ENCODE peak calls at places on chromosomes 11 and 22, in four cellular contexts. One of them, this sample, is unnamed.

GRCh38 chr11:111586305-111586915 is 15.8 kb upstream of the SIK2 start:
- DNase-seq in GM12865: peak
- DNase-seq in uterus: no peak
- DNase-seq in kidney epithelial cell: no peak
- DNase-seq in this sample: peak

GRCh38 chr11:66850588-66851250 is 6.1 kb upstream of the LRFN4 start:
- DNase-seq in uterus: no peak
- DNase-seq in kidney epithelial cell: no peak
- DNase-seq in GM12865: no peak
- DNase-seq in this sample: no peak

GRCh38 chr11:62001450-62002178 is 34.2 kb upstream of the FTH1 start:
- DNase-seq in kidney epithelial cell: no peak
- DNase-seq in GM12865: no peak
- DNase-seq in uterus: peak
- DNase-seq in this sample: peak

GRCh38 chr11:20564811-20565210 is 34.6 kb upstream of the SLC6A5 start:
- DNase-seq in kidney epithelial cell: no peak
- DNase-seq in GM12865: no peak
- DNase-seq in uterus: no peak
- DNase-seq in this sample: no peak

GRCh38 chr11:2306971-2307732 is 5.3 kb downstream of the TSPAN32 start:
- DNase-seq in GM12865: no peak
- DNase-seq in kidney epithelial cell: no peak
- DNase-seq in uterus: peak
- DNase-seq in this sample: no peak

GRCh38 chr11:76648061-76648460 is 22.5 kb downstream of the LRRC32 start:
- DNase-seq in uterus: no peak
- DNase-seq in kidney epithelial cell: no peak
- DNase-seq in GM12865: no peak
- DNase-seq in this sample: no peak

GRCh38 chr22:46104170-46104880 is 46.0 kb upstream of the PPARA start:
- DNase-seq in uterus: no peak
- DNase-seq in GM12865: no peak
- DNase-seq in kidney epithelial cell: no peak
- DNase-seq in this sample: no peak

GRCh38 chr11:18463439-18463838 is 7.8 kb downstream of the LDHAL6A start:
- DNase-seq in kidney epithelial cell: no peak
- DNase-seq in GM12865: peak
- DNase-seq in uterus: no peak
- DNase-seq in this sample: no peak

GRCh38 chr22:39594411-39594810 is 23.9 kb downstream of the CACNA1I start:
- DNase-seq in kidney epithelial cell: no peak
- DNase-seq in uterus: no peak
- DNase-seq in GM12865: no peak
- DNase-seq in this sample: no peak

GRCh38 chr11:70410276-70410675 is 11.9 kb downstream of the CTTN start:
- DNase-seq in GM12865: no peak
- DNase-seq in uterus: no peak
- DNase-seq in kidney epithelial cell: no peak
- DNase-seq in this sample: no peak

GRCh38 chr11:8328848-8329330 is 65.2 kb upstream of the LMO1 start:
- DNase-seq in kidney epithelial cell: peak
- DNase-seq in uterus: peak
- DNase-seq in GM12865: peak
- DNase-seq in this sample: peak

GRCh38 chr11:692824-693414 is 2.1 kb downstream of the DEAF1 start:
- DNase-seq in uterus: no peak
- DNase-seq in GM12865: peak
- DNase-seq in kidney epithelial cell: no peak
- DNase-seq in this sample: no peak

GRCh38 chr11:15123849-15124248 is 9.1 kb downstream of the INSC start:
- DNase-seq in kidney epithelial cell: peak
- DNase-seq in GM12865: no peak
- DNase-seq in uterus: no peak
- DNase-seq in this sample: peak

GRCh38 chr22:22703715-22704114 is 59.3 kb downstream of the GGTLC2 start:
- DNase-seq in kidney epithelial cell: no peak
- DNase-seq in GM12865: no peak
- DNase-seq in uterus: no peak
- DNase-seq in this sample: no peak

GRCh38 chr11:15197696-15198095 is 83.0 kb downstream of the INSC start:
- DNase-seq in GM12865: no peak
- DNase-seq in uterus: no peak
- DNase-seq in kidney epithelial cell: no peak
- DNase-seq in this sample: no peak

GRCh38 chr11:68753300-68753699 is 2.0 kb upstream of the TESMIN start:
- DNase-seq in GM12865: no peak
- DNase-seq in uterus: no peak
- DNase-seq in kidney epithelial cell: no peak
- DNase-seq in this sample: no peak

GRCh38 chr11:95545116-95545875 is 244.3 kb downstream of the FAM76B start:
- DNase-seq in kidney epithelial cell: no peak
- DNase-seq in GM12865: peak
- DNase-seq in uterus: no peak
- DNase-seq in this sample: no peak

GRCh38 chr11:6258571-6258998 is 1.1 kb upstream of the CCKBR start:
- DNase-seq in GM12865: no peak
- DNase-seq in kidney epithelial cell: no peak
- DNase-seq in uterus: no peak
- DNase-seq in this sample: no peak

GRCh38 chr11:117713676-117714075 is 83.3 kb downstream of the DSCAML1 start:
- DNase-seq in uterus: no peak
- DNase-seq in kidney epithelial cell: no peak
- DNase-seq in GM12865: peak
- DNase-seq in this sample: no peak

GRCh38 chr11:69931060-69931910 is 112.1 kb upstream of the FGF3 start:
- DNase-seq in uterus: peak
- DNase-seq in GM12865: no peak
- DNase-seq in kidney epithelial cell: no peak
- DNase-seq in this sample: no peak

GRCh38 chr11:66970808-66971442 is 4.2 kb upstream of the C11orf86 start:
- DNase-seq in kidney epithelial cell: peak
- DNase-seq in uterus: peak
- DNase-seq in GM12865: no peak
- DNase-seq in this sample: peak

GRCh38 chr22:44049369-44050231 is 25.5 kb downstream of the PARVB start:
- DNase-seq in GM12865: no peak
- DNase-seq in kidney epithelial cell: no peak
- DNase-seq in uterus: peak
- DNase-seq in this sample: no peak

GRCh38 chr11:95910638-95911368 is 13.1 kb downstream of the MTMR2 start:
- DNase-seq in GM12865: no peak
- DNase-seq in kidney epithelial cell: no peak
- DNase-seq in uterus: no peak
- DNase-seq in this sample: no peak

GRCh38 chr11:117199061-117199915 is at the start of gene TAGLN:
- DNase-seq in uterus: peak
- DNase-seq in kidney epithelial cell: peak
- DNase-seq in GM12865: no peak
- DNase-seq in this sample: no peak

GRCh38 chr22:37486224-37486845 is at the start of gene MFNG:
- DNase-seq in GM12865: peak
- DNase-seq in uterus: peak
- DNase-seq in kidney epithelial cell: no peak
- DNase-seq in this sample: no peak

GRCh38 chr22:17217179-17217578 is 2.1 kb downstream of the ADA2 start:
- DNase-seq in kidney epithelial cell: no peak
- DNase-seq in uterus: no peak
- DNase-seq in GM12865: peak
- DNase-seq in this sample: no peak

GRCh38 chr22:50059185-50059880 is 1.2 kb upstream of the TTLL8 start:
- DNase-seq in GM12865: no peak
- DNase-seq in uterus: no peak
- DNase-seq in kidney epithelial cell: no peak
- DNase-seq in this sample: no peak

GRCh38 chr11:20671856-20672546 is 2.6 kb downstream of the NELL1 start:
- DNase-seq in uterus: no peak
- DNase-seq in GM12865: no peak
- DNase-seq in kidney epithelial cell: no peak
- DNase-seq in this sample: peak

GRCh38 chr22:23216331-23217170 is 36.2 kb downstream of the BCR start:
- DNase-seq in uterus: no peak
- DNase-seq in kidney epithelial cell: no peak
- DNase-seq in GM12865: peak
- DNase-seq in this sample: no peak

GRCh38 chr22:49655168-49655812 is 172.4 kb downstream of the BRD1 start:
- DNase-seq in GM12865: no peak
- DNase-seq in kidney epithelial cell: no peak
- DNase-seq in uterus: no peak
- DNase-seq in this sample: no peak

GRCh38 chr11:108538022-108538424 is 39.8 kb upstream of the POGLUT3 start:
- DNase-seq in GM12865: no peak
- DNase-seq in kidney epithelial cell: no peak
- DNase-seq in uterus: no peak
- DNase-seq in this sample: no peak

DNA sequence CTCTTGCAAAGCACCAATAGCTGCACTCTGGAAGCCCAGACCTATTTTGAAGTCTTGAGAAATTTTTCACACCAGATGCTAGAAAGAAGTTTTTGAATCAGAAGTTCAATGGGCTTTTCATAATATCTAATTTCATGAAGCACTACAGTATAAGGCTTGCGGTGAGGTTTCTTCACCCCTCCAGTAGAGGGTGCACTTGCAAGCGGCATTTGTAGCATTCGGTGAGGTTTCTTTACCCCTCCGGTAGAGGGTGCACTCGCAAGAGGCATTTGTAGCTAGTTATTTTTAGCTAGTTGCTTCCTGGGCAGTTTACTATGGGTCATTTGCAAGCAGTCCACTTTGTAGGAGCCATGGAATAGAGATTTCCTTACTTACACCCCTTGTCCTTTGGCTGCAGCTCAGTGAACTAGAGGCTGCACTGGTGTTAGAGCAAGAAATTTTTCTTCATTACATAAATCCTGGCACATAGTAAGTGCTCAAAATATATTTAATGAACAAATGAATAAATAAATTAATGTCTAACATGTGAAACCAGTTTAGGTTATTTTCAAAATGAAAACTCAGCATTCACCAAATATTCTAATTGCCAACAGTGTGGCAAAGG is 7.8 kb upstream of the NOX4 start:
- DNase-seq in uterus: no peak
- DNase-seq in GM12865: peak
- DNase-seq in kidney epithelial cell: no peak
- DNase-seq in this sample: no peak
- TF ChIP-seq CTCF in uterus: no peak
- TF ChIP-seq CTCF in GM12865: peak
- TF ChIP-seq CTCF in kidney epithelial cell: peak
- TF ChIP-seq CTCF in this sample: peak

DNA sequence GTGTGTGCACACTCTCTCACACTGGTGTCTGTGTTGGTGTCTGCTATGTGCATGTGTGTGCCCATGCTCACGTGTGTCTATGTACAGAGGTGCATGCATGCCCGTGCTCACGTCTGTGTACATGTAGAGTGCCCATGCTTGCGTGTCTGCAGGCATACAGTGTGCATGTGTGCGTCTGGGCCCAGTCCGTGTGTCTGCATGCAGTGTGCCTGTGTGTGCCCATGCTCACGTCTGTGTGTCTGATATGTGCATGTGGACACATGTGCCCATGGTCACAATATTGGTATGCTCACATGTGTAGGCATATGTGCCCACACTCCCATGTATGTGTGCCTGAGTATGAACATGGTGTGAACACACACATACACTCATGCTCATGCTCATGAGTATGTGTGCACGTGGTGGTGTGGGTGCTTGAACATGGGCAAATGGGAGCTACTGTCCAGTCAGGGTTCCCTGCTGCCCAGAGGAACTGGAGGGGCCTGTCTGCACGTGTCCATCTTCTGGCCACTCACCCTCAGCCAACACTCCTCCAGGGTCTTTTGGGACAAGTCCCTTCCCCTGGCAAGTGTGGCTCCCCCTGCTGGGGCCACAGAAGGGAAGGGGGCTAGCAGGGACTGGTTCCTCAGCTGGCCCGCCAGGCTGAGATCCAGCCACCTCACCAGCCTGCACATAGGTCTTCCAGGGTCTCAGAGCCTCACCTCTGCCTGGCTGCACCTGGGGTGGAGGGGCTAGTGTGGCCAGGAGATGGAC is 7.3 kb upstream of the TBX1 start:
- DNase-seq in uterus: no peak
- DNase-seq in GM12865: no peak
- DNase-seq in kidney epithelial cell: no peak
- DNase-seq in this sample: no peak
- TF ChIP-seq CTCF in uterus: no peak
- TF ChIP-seq CTCF in GM12865: no peak
- TF ChIP-seq CTCF in kidney epithelial cell: no peak
- TF ChIP-seq CTCF in this sample: no peak

GRCh38 chr11:35464308-35464707 is 45.0 kb upstream of the SLC1A2 start:
- DNase-seq in uterus: no peak
- DNase-seq in kidney epithelial cell: no peak
- DNase-seq in GM12865: no peak
- DNase-seq in this sample: no peak
- TF ChIP-seq CTCF in uterus: no peak
- TF ChIP-seq CTCF in kidney epithelial cell: peak
- TF ChIP-seq CTCF in GM12865: no peak
- TF ChIP-seq CTCF in this sample: peak

DNA sequence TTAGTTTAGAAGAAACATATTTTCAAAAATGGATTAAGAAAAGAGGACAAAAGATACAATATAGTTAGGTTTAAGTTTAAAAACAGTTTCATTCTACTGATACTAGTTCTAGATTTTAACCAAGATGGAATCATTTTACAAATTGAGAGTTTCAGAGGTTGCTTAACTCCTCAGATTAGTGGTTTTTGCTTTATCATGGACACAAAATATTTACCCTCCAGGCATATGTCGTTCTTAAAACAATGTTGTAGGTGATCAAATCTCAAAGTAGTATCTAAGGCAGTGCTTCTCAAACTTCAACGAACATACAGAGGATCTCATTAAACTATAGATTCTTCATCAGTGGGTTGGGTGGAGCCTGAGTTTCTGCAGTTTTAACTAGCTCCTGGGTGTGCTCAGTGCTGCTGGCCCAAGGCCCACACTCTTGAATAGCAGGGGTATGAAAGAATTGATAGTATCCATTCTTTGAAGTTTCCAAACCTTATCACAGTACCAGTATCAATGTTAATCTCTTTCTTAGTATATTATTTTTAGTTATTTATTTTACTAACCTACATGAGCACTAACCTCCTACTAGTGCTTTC is 48.0 kb downstream of the YAP1 start:
- DNase-seq in uterus: no peak
- DNase-seq in kidney epithelial cell: no peak
- DNase-seq in GM12865: no peak
- DNase-seq in this sample: no peak
- TF ChIP-seq CTCF in uterus: no peak
- TF ChIP-seq CTCF in kidney epithelial cell: no peak
- TF ChIP-seq CTCF in GM12865: no peak
- TF ChIP-seq CTCF in this sample: no peak

DNA sequence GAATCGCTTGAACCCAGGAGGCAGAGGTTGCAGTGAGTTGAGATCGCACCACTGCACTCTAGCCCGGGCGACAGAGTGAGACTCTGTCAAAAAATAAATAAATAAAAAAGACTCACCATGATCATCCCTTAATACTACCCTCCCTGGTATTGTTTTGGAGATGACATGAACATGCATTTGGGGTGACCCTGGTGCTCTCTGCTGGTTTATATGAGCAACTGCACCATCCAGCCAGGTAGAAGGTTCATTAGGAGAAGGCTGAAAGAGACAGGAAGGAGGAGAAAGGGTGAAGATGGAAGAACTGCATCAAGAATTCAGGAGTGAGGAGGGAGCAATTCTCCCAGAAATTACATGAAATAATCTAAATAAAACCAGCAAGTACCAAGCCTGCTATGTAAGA is 37.8 kb downstream of the SLC5A1 start:
- DNase-seq in uterus: no peak
- DNase-seq in GM12865: peak
- DNase-seq in kidney epithelial cell: no peak
- DNase-seq in this sample: no peak
- TF ChIP-seq CTCF in uterus: peak
- TF ChIP-seq CTCF in GM12865: peak
- TF ChIP-seq CTCF in kidney epithelial cell: peak
- TF ChIP-seq CTCF in this sample: peak